ENCODE peak calls at places on chromosomes 4 and X, in four cellular contexts. D is left ventricle myocardium inferior, Y is neural progenitor cell, S is HCT116. Z is an unnamed sample.

GRCh38 chr4:86356831-86357230 is 3.0 kb downstream of the MAPK10 start:
- DNase-seq in D (no peak), Y (peak; percentile 8), S (no peak), Z (no peak)

GRCh38 chrX:275967-276587 is 5.1 kb upstream of the PLCXD1 start:
- DNase-seq in D (peak; percentile 81), Y (peak; percentile 87), S (peak; percentile 37), Z (peak; percentile 72)

GRCh38 chr4:119735136-119735770 is 106.6 kb upstream of the PDE5A start:
- DNase-seq in D (no peak), Y (no peak), S (no peak), Z (no peak)

GRCh38 chrX:122512561-122513072 is 671.5 kb upstream of the GRIA3 start:
- DNase-seq in D (no peak), Y (no peak), S (no peak), Z (no peak)

GRCh38 chr4:10416441-10416840 is 40.8 kb downstream of the ZNF518B start:
- DNase-seq in D (no peak), Y (no peak), S (no peak), Z (no peak)

GRCh38 chr4:89268572-89269180 is 38.9 kb downstream of the GPRIN3 start:
- DNase-seq in D (no peak), Y (no peak), S (no peak), Z (no peak)

GRCh38 chr4:99362768-99363167 is 10.2 kb upstream of the ADH1C start:
- DNase-seq in D (no peak), Y (no peak), S (no peak), Z (no peak)

GRCh38 chr4:7423801-7424552 is 10.8 kb downstream of the PSAPL1 start:
- DNase-seq in D (peak; percentile 5), Y (no peak), S (no peak), Z (no peak)

GRCh38 chr4:87019243-87019817 is 84.5 kb downstream of the AFF1 start:
- DNase-seq in D (no peak), Y (no peak), S (no peak), Z (peak; percentile 27)

GRCh38 chr4:4677825-4678522 is 136.1 kb upstream of the STX18 start:
- DNase-seq in D (no peak), Y (peak; percentile 68), S (peak; percentile 36), Z (no peak)

GRCh38 chr4:94995684-94996394 is 238.1 kb downstream of the BMPR1B start:
- DNase-seq in D (no peak), Y (peak; percentile 82), S (no peak), Z (no peak)

GRCh38 chr4:3365326-3365725 is 72.5 kb downstream of the RGS12 start:
- DNase-seq in D (no peak), Y (no peak), S (no peak), Z (no peak)

GRCh38 chr4:145452447-145453162 is 29.0 kb upstream of the SMAD1 start:
- DNase-seq in D (no peak), Y (no peak), S (no peak), Z (no peak)

GRCh38 chr4:176778063-176778462 is 14.7 kb downstream of the VEGFC start:
- DNase-seq in D (no peak), Y (no peak), S (no peak), Z (no peak)

GRCh38 chr4:143482753-143483362 is 30.6 kb upstream of the SMARCA5 start:
- DNase-seq in D (no peak), Y (peak; percentile 20), S (peak; percentile 28), Z (peak; percentile 24)

GRCh38 chr4:128159967-128160366 is 98.9 kb downstream of the LARP1B start:
- DNase-seq in D (no peak), Y (no peak), S (no peak), Z (no peak)

GRCh38 chr4:73408181-73408867 is 4.2 kb downstream of the ALB start:
- DNase-seq in D (no peak), Y (no peak), S (no peak), Z (no peak)

GRCh38 chrX:118220509-118220908 is 103.9 kb upstream of the KLHL13 start:
- DNase-seq in D (no peak), Y (no peak), S (no peak), Z (peak; percentile 33)

GRCh38 chrX:70421618-70422017 is 1.5 kb upstream of the GDPD2 start:
- DNase-seq in D (no peak), Y (peak; percentile 21), S (no peak), Z (no peak)

GRCh38 chrX:4240541-4241194 is 527.2 kb upstream of the PRKX start:
- DNase-seq in D (no peak), Y (no peak), S (no peak), Z (no peak)

GRCh38 chrX:39645059-39645895 is 452.5 kb downstream of the BCOR start:
- DNase-seq in D (peak; percentile 64), Y (peak; percentile 30), S (no peak), Z (no peak)

GRCh38 chr4:82586055-82586454 is 24.3 kb upstream of the TMEM150C start:
- DNase-seq in D (no peak), Y (peak; percentile 18), S (no peak), Z (no peak)

GRCh38 chr4:157664726-157665125 is 444.2 kb downstream of the GRIA2 start:
- DNase-seq in D (no peak), Y (no peak), S (peak; percentile 6), Z (no peak)

GRCh38 chr4:27217261-27217769 is 356.7 kb downstream of the STIM2 start:
- DNase-seq in D (no peak), Y (no peak), S (no peak), Z (no peak)

GRCh38 chrX:147228153-147228552 is 413.6 kb upstream of the CXorf51A start:
- DNase-seq in D (no peak), Y (no peak), S (no peak), Z (peak; percentile 7)

GRCh38 chr4:150072906-150073714 is 5.1 kb upstream of the DCLK2 start:
- DNase-seq in D (no peak), Y (no peak), S (no peak), Z (no peak)

GRCh38 chr4:90057091-90057490 is 70.1 kb upstream of the CCSER1 start:
- DNase-seq in D (no peak), Y (no peak), S (no peak), Z (no peak)

GRCh38 chrX:147738260-147738659 is 173.5 kb upstream of the FMR1 start:
- DNase-seq in D (no peak), Y (no peak), S (no peak), Z (no peak)

GRCh38 chr4:94419956-94420355 is 31.8 kb upstream of the PDLIM5 start:
- DNase-seq in D (no peak), Y (no peak), S (no peak), Z (peak; percentile 90)

GRCh38 chrX:130014356-130014755 is 31.9 kb downstream of the BCORL1 start:
- DNase-seq in D (no peak), Y (no peak), S (no peak), Z (no peak)
- H3K36me3 ChIP-seq in D (peaks cover 6% of the 10 kb centered on the region), Y (no peaks in the 10 kb centered on the region), S (no peaks in the 10 kb centered on the region), Z (peaks cover 2% of the 10 kb centered on the region)

GRCh38 chr4:60189286-60189685 is 1010.8 kb upstream of the ADGRL3 start:
- DNase-seq in D (no peak), Y (no peak), S (no peak), Z (no peak)

GRCh38 chr4:60195256-60195655 is 1004.9 kb upstream of the ADGRL3 start:
- DNase-seq in D (no peak), Y (no peak), S (no peak), Z (no peak)

GRCh38 chr4:60194214-60194613 is 1005.9 kb upstream of the ADGRL3 start:
- DNase-seq in D (no peak), Y (no peak), S (no peak), Z (no peak)
- H3K4me1 ChIP-seq in D (no peaks in the 10 kb centered on the region), Y (no peaks in the 10 kb centered on the region), S (no peaks in the 10 kb centered on the region), Z (no peaks in the 10 kb centered on the region)

GRCh38 chr4:169359961-169360360 is 89.2 kb upstream of the SH3RF1 start:
- DNase-seq in D (no peak), Y (no peak), S (no peak), Z (no peak)

GRCh38 chr4:169362607-169363006 is 91.9 kb upstream of the SH3RF1 start:
- DNase-seq in D (no peak), Y (no peak), S (no peak), Z (no peak)

GRCh38 chr4:169366821-169367220 is 96.1 kb upstream of the SH3RF1 start:
- DNase-seq in D (no peak), Y (no peak), S (no peak), Z (no peak)

GRCh38 chr4:169361741-169362140 is 91.0 kb upstream of the SH3RF1 start:
- DNase-seq in D (no peak), Y (no peak), S (no peak), Z (no peak)
- H3K36me3 ChIP-seq in D (no peaks in the 10 kb centered on the region), Y (no peaks in the 10 kb centered on the region), S (no peaks in the 10 kb centered on the region), Z (no peaks in the 10 kb centered on the region)

GRCh38 chr4:159174645-159175147 is 71.8 kb downstream of the RAPGEF2 start:
- DNase-seq in D (no peak), Y (no peak), S (no peak), Z (no peak)
- H3K4me1 ChIP-seq in D (peaks cover 100% of the 10 kb centered on the region), Y (peaks cover 22% of the 10 kb centered on the region), S (peaks cover 16% of the 10 kb centered on the region), Z (peaks cover 10% of the 10 kb centered on the region)

GRCh38 chr4:1981251-1982055 is 27.3 kb downstream of the NELFA start:
- DNase-seq in D (no peak), Y (peak; percentile 63), S (peak; percentile 12), Z (peak; percentile 44)

GRCh38 chr4:1980561-1981041 is 28.2 kb downstream of the NELFA start:
- DNase-seq in D (no peak), Y (no peak), S (no peak), Z (no peak)

GRCh38 chr4:1983846-1984405 is 24.8 kb downstream of the NELFA start:
- DNase-seq in D (peak; percentile 41), Y (no peak), S (no peak), Z (no peak)

GRCh38 chr4:1983053-1983845 is 25.5 kb downstream of the NELFA start:
- DNase-seq in D (no peak), Y (no peak), S (no peak), Z (no peak)

DNA sequence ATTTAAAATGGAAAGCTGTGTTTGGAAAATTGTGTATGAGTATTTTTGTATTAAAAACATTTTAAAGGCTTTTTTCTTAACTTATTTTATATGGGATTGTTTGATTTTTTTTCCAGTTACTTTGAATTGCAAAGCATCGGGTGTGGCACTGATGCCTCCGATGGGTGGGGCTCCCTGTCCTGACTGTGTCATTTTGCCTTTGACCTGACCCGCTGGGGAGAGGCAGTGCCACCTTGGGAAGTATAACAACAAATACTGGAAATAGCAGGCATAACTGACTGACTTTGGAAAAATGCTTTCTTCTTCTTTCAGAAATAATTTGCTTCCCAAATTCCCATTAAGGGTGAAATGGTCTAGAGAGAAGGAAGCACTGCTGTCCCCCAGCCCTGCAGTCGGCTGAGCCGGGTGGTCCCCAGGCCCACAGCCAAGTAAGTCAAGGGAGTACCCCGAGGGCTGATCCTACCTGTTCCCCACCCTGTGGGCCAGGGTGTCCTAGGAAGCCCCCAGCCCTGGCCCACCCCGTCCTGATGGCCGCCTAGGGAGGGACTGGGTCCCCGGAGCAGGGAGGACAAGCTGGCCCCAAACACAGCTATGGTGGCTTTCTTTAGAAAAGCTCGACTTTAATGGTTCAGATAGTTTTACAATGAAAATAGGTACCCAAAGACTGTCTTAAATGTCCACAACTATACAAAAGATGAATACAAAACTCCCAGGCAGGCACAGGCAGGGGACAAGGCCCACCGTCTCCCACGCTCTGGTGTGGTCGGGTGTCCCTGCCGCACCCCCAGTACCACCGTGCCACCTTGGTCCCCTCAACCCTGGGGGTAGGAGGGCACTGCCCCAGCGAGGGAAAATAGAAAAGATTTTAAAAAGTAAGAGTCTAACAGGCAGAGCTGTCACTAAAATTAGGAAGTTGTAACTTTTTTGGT is 26.4 kb downstream of the NELFA start:
- DNase-seq in D (no peak), Y (no peak), S (no peak), Z (peak; percentile 65)
- H3K36me3 ChIP-seq in D (peaks cover 98% of the 10 kb centered on the region), Y (peaks cover 3% of the 10 kb centered on the region), S (peaks cover 42% of the 10 kb centered on the region), Z (peaks cover 23% of the 10 kb centered on the region)

Z was measured in small intestine.